ENCODE peak calls at places on chromosomes 5 and 9, in six cellular contexts. U is HTR-8/SVneo; Q is GM04504; G is activated CD4-positive, CD25-positive, alpha-beta regulatory T cell; Y is activated T-cell treated with anti-CD3 and anti-CD28 coated beads for 48 hours; X is sciatic nerve. H is an unnamed sample.
A peak's percentile ranks its signal among the peaks of the same experiment; 100 is the strongest.

GRCh38 chr5:5422819-5423515 is 490 bp downstream of the ICE1 start:
- DNase-seq in U (no peak), Q (no peak), G (no peak), Y (no peak), X (no peak), H (no peak)

GRCh38 chr9:126116351-126117157 is 210.1 kb upstream of the MVB12B start:
- DNase-seq in U (no peak), Q (no peak), G (no peak), Y (no peak), X (peak; percentile 14), H (no peak)

GRCh38 chr5:170565077-170565476 is 61.3 kb downstream of the KCNIP1 start:
- DNase-seq in U (no peak), Q (no peak), G (no peak), Y (no peak), X (no peak), H (no peak)

GRCh38 chr5:55187370-55187769 is 14.4 kb upstream of the CDC20B start:
- DNase-seq in U (peak; percentile 17), Q (no peak), G (no peak), Y (no peak), X (no peak), H (no peak)

GRCh38 chr9:37422289-37423104 is at the start of gene GRHPR:
- DNase-seq in U (peak; percentile 79), Q (peak; percentile 44), G (peak; percentile 77), Y (peak; percentile 90), X (peak; percentile 94), H (peak; percentile 80)

GRCh38 chr5:10421841-10422691 is 19.6 kb upstream of the ROPN1L start:
- DNase-seq in U (no peak), Q (no peak), G (no peak), Y (no peak), X (no peak), H (no peak)

GRCh38 chr5:151101746-151102145 is 20.9 kb upstream of the TNIP1 start:
- DNase-seq in U (no peak), Q (no peak), G (no peak), Y (no peak), X (no peak), H (no peak)

GRCh38 chr9:73155389-73155788 is 3.7 kb downstream of the ANXA1 start:
- DNase-seq in U (no peak), Q (no peak), G (no peak), Y (no peak), X (no peak), H (no peak)

GRCh38 chr9:120066315-120066714 is 513.7 kb downstream of the CDK5RAP2 start:
- DNase-seq in U (no peak), Q (peak; percentile 9), G (no peak), Y (no peak), X (no peak), H (no peak)